ENCODE peak calls at places on chromosomes 7 and 10, in six cellular contexts. N, D, B, A, M and O are unnamed samples.

GRCh38 chr10:110209399-110209925 is 2.1 kb downstream of the MXI1 start:
- DNase-seq in N (no peak), B (peak; percentile 70), A (peak; percentile 72), M (peak; percentile 52), D (no peak), O (peak; percentile 78)

GRCh38 chr10:132337019-132337418 is 5.0 kb downstream of the LRRC27 start:
- DNase-seq in M (peak; percentile 23), A (no peak), B (peak; percentile 30), N (no peak), D (peak; percentile 37), O (no peak)

GRCh38 chr7:77247206-77247850 is 47.7 kb upstream of the FGL2 start:
- DNase-seq in D (peak; percentile 87), B (peak; percentile 73), N (peak; percentile 17), A (peak; percentile 63), M (peak; percentile 36), O (peak; percentile 63)

GRCh38 chr10:70258216-70258615 is 25.0 kb upstream of the PPA1 start:
- DNase-seq in M (no peak), N (no peak), D (no peak), A (no peak), B (no peak), O (no peak)

GRCh38 chr7:130010689-130011412 is 40.3 kb downstream of the ZC3HC1 start:
- DNase-seq in N (peak; percentile 72), A (peak; percentile 83), D (peak; percentile 90), B (peak; percentile 88), M (peak; percentile 73), O (peak; percentile 86)

GRCh38 chr7:23696916-23697441 is 13.0 kb upstream of the STK31 start:
- DNase-seq in A (peak; percentile 66), D (peak; percentile 65), B (peak; percentile 69), M (peak; percentile 14), N (no peak), O (peak; percentile 24)

GRCh38 chr10:27240891-27241639 is 468 bp upstream of the ACBD5 start:
- DNase-seq in B (no peak), N (no peak), D (peak; percentile 41), A (peak; percentile 47), M (peak; percentile 5), O (peak; percentile 46)

GRCh38 chr7:100975391-100975821 is 6.0 kb downstream of the MUC12 start:
- DNase-seq in N (no peak), M (no peak), B (no peak), A (no peak), D (no peak), O (no peak)

GRCh38 chr7:38318803-38319416 is 45.5 kb upstream of the TARP start:
- DNase-seq in D (no peak), A (peak; percentile 69), B (peak; percentile 64), M (peak; percentile 77), N (no peak), O (no peak)

GRCh38 chr10:1416456-1417037 is 320.8 kb downstream of the ADARB2 start:
- DNase-seq in N (no peak), M (no peak), B (no peak), A (no peak), D (peak; percentile 17), O (no peak)

GRCh38 chr7:42691030-42691639 is 220.7 kb downstream of the C7orf25 start:
- DNase-seq in N (peak; percentile 10), M (peak; percentile 31), B (peak; percentile 36), D (no peak), A (no peak), O (no peak)

GRCh38 chr10:132712698-132713232 is 73.2 kb downstream of the NKX6-2 start:
- DNase-seq in A (no peak), N (no peak), M (no peak), B (no peak), D (no peak), O (no peak)

GRCh38 chr7:102837802-102838201 is 75.0 kb upstream of the LRRC17 start:
- DNase-seq in M (no peak), N (no peak), A (no peak), B (no peak), D (no peak), O (no peak)

GRCh38 chr7:1712907-1713501 is 42.9 kb downstream of the ELFN1 start:
- DNase-seq in B (no peak), N (no peak), M (no peak), D (no peak), A (no peak), O (no peak)